ENCODE peak calls at places on chromosomes 1 and 21, in ten cellular contexts. H is iPS DF 19.7; S is midbrain; Z is ovary; E is mesothelial cell of epicardium; D is psoas muscle; T is activated naive CD4-positive, alpha-beta T cell treated with anti-CD3 and anti-CD28 coated beads, Interleukin-2, amount 50 U/mL, for 72 hours; X is activated naive CD8-positive, alpha-beta T cell treated with anti-CD3 and anti-CD28 coated beads, Interleukin-2, amount 10 ng/mL, durations not matched to agents 7 days and 5 days; J is GM23338; P is M059J. R is an unnamed sample.

GRCh38 chr1:206992815-206993214 is 22.6 kb upstream of the FCAMR start:
- DNase-seq in H (no peak), S (no peak), Z (no peak), E (no peak), D (no peak), T (no peak), X (no peak), J (no peak), P (no peak), R (no peak)

GRCh38 chr1:219086956-219087469 is 86.7 kb upstream of the LYPLAL1 start:
- DNase-seq in H (no peak), S (no peak), Z (no peak), E (no peak), D (no peak), T (no peak), X (no peak), J (no peak), P (no peak), R (no peak)

GRCh38 chr1:1217621-1218523 is 3.9 kb upstream of the TNFRSF4 start:
- DNase-seq in H (no peak), S (no peak), Z (no peak), E (no peak), D (no peak), T (no peak), X (no peak), J (no peak), P (peak), R (no peak)

GRCh38 chr1:243375596-243375995 is 119.8 kb downstream of the SDCCAG8 start:
- DNase-seq in H (no peak), S (no peak), Z (no peak), E (no peak), D (no peak), T (no peak), X (no peak), J (no peak), P (no peak), R (no peak)

GRCh38 chr1:45499415-45499769 is 481 bp downstream of the CCDC163 start:
- DNase-seq in H (no peak), S (no peak), Z (no peak), E (no peak), D (no peak), T (no peak), X (no peak), J (no peak), P (no peak), R (no peak)

GRCh38 chr1:6961905-6962304 is 176.7 kb downstream of the CAMTA1 start:
- DNase-seq in H (no peak), S (no peak), Z (no peak), E (no peak), D (no peak), T (no peak), X (no peak), J (peak), P (no peak), R (no peak)

GRCh38 chr1:187854457-187854856 is 1025.7 kb downstream of the PLA2G4A start:
- DNase-seq in H (no peak), S (no peak), Z (no peak), E (no peak), D (no peak), T (no peak), X (no peak), J (peak), P (no peak), R (no peak)

GRCh38 chr21:29875873-29876272 is 63.9 kb downstream of the GRIK1 start:
- DNase-seq in H (no peak), S (no peak), Z (no peak), E (no peak), D (no peak), T (no peak), X (no peak), J (no peak), P (no peak), R (no peak)

GRCh38 chr1:2192031-2192995 is 2.3 kb downstream of the FAAP20 start:
- DNase-seq in H (no peak), S (no peak), Z (peak), E (no peak), D (no peak), T (no peak), X (no peak), J (no peak), P (no peak), R (no peak)

GRCh38 chr1:21149430-21149861 is 27.3 kb downstream of the EIF4G3 start:
- DNase-seq in H (no peak), S (peak), Z (no peak), E (no peak), D (no peak), T (no peak), X (no peak), J (no peak), P (peak), R (peak)

GRCh38 chr1:186302378-186302920 is 72.6 kb downstream of the TPR start:
- DNase-seq in H (no peak), S (no peak), Z (no peak), E (no peak), D (no peak), T (no peak), X (no peak), J (no peak), P (no peak), R (no peak)

GRCh38 chr1:91750398-91750996 is 135.5 kb downstream of the TGFBR3 start:
- DNase-seq in H (no peak), S (no peak), Z (peak), E (no peak), D (no peak), T (no peak), X (no peak), J (peak), P (peak), R (no peak)

GRCh38 chr1:202586018-202586821 is 124.0 kb downstream of the SYT2 start:
- DNase-seq in H (no peak), S (peak), Z (no peak), E (peak), D (peak), T (no peak), X (no peak), J (no peak), P (peak), R (no peak)

GRCh38 chr1:107515702-107516101 is 374.9 kb downstream of the NTNG1 start:
- DNase-seq in H (no peak), S (no peak), Z (no peak), E (no peak), D (no peak), T (no peak), X (no peak), J (no peak), P (no peak), R (no peak)

GRCh38 chr1:31765041-31765467 is 914 bp upstream of the ADGRB2 start:
- DNase-seq in H (no peak), S (peak), Z (no peak), E (no peak), D (no peak), T (no peak), X (no peak), J (peak), P (peak), R (no peak)

R was measured in amniotic stem cell.